ENCODE peak calls at places on chromosomes 7 and 10, in five cellular contexts. J is AG10803, T is GM23248, Q is neuronal stem cell, I is heart right ventricle. N is an unnamed sample.

GRCh38 chr7:50679218-50680007 is 103.3 kb downstream of the GRB10 start:
- DNase-seq in J (peak), Q (no peak), T (peak), I (no peak), N (no peak)

GRCh38 chr10:19043431-19043830 is 5.2 kb upstream of the MALRD1 start:
- DNase-seq in J (no peak), T (no peak), I (no peak), Q (no peak), N (no peak)

GRCh38 chr7:129456421-129456820 is 22.2 kb downstream of the STRIP2 start:
- DNase-seq in I (no peak), Q (no peak), J (no peak), T (no peak), N (no peak)

GRCh38 chr10:48899781-48900180 is 39.9 kb downstream of the LRRC18 start:
- DNase-seq in J (no peak), T (no peak), I (no peak), Q (no peak), N (no peak)

GRCh38 chr7:81725496-81726117 is 44.2 kb downstream of the HGF start:
- DNase-seq in I (peak), Q (no peak), T (peak), J (peak), N (no peak)

GRCh38 chr10:14306201-14306600 is 24.5 kb downstream of the FRMD4A start:
- DNase-seq in Q (no peak), J (no peak), T (no peak), I (no peak), N (no peak)

GRCh38 chr10:24750695-24751094 is 27.0 kb upstream of the ARHGAP21 start:
- DNase-seq in T (no peak), Q (no peak), J (no peak), I (no peak), N (no peak)

GRCh38 chr7:1931248-1931950 is 261.3 kb downstream of the ELFN1 start:
- DNase-seq in J (no peak), T (peak), I (no peak), Q (no peak), N (no peak)

GRCh38 chr7:46664458-46664857 is 743.4 kb upstream of the IGFBP3 start:
- DNase-seq in J (no peak), T (no peak), Q (no peak), I (no peak), N (no peak)

GRCh38 chr7:150903627-150904026 is 51.3 kb downstream of the AOC1 start:
- DNase-seq in I (peak), Q (no peak), J (peak), T (peak), N (peak)

GRCh38 chr7:65379318-65379717 is 5.7 kb downstream of the ZNF92 start:
- DNase-seq in T (no peak), Q (no peak), J (peak), I (no peak), N (no peak)

GRCh38 chr10:34727595-34728033 is 87.5 kb downstream of the PARD3 start:
- DNase-seq in T (no peak), Q (no peak), J (peak), I (no peak), N (no peak)

GRCh38 chr10:44650576-44651394 is 260.4 kb upstream of the TMEM72 start:
- DNase-seq in I (no peak), Q (no peak), J (peak), T (peak), N (no peak)

DNA sequence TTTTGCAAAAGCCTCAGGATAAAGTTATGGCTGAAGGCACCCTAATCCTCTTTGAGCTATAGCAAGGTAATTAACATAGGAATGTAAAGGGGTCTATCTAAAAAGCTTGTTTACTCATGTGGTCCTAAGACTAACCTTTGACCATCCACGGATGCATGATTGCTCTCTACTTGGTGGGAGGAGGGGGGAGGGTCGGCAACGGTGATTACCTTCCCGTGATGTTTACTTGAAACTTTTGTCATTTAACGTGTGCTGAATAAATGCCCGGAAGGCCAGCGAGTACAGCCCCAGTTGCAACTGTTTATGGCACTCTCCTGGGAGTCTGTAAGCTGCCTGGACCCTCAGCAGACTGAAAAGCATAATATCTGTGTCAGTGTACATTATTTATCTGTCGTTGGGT is 78.9 kb upstream of the GPR22 start:
- DNase-seq in Q (no peak), J (no peak), T (no peak), I (no peak), N (no peak)
- H3K4me3 ChIP-seq in Q (no peak), J (no peak), T (no peak), I (no peak), N (no peak)

DNA sequence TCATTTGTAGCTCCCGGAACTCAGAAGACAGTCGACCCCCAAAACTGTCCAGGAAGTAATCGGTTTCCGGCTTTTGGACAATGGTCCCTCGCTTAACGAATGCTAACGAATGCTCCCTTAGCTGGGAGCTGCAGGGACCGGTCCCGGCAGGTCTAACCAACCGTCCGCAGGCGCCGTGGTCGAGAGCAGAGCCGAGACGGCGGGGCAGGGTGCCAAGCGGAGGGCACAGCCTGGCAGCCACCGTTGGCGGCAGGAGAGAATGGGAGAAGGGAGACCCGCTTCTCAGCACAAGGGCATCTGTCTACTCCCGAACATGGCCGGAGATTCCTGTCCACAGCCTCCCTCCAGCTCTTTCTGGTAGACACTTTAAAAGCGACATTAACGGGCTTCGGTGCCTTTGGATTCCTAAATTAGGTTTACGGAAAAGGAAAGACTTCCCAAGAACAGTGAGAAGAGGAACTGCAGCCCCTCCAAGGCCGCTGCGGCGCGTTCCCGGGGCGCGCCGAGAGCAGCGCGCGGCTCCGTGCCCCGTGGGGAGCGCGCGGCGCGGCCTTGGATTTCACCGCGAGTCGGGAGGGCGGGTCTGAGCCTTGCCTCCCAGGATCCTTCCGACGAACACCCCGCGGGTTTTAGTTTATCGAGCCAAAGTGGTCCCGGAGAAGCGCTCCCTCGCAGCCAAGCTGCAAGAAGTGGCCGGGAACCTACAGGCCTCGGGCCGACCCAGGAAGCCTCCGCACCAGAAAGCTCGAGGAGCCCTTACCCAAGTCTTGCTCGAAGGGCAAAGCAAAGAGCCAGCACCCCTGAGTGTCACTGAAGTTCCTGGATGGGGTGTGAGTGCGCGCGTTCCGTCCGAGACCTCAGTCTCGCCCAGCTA is 3.6 kb upstream of the TBX20 start:
- DNase-seq in I (no peak), J (no peak), T (no peak), Q (no peak), N (no peak)
- H3K4me3 ChIP-seq in I (peak), J (no peak), T (no peak), Q (peak), N (no peak)

DNA sequence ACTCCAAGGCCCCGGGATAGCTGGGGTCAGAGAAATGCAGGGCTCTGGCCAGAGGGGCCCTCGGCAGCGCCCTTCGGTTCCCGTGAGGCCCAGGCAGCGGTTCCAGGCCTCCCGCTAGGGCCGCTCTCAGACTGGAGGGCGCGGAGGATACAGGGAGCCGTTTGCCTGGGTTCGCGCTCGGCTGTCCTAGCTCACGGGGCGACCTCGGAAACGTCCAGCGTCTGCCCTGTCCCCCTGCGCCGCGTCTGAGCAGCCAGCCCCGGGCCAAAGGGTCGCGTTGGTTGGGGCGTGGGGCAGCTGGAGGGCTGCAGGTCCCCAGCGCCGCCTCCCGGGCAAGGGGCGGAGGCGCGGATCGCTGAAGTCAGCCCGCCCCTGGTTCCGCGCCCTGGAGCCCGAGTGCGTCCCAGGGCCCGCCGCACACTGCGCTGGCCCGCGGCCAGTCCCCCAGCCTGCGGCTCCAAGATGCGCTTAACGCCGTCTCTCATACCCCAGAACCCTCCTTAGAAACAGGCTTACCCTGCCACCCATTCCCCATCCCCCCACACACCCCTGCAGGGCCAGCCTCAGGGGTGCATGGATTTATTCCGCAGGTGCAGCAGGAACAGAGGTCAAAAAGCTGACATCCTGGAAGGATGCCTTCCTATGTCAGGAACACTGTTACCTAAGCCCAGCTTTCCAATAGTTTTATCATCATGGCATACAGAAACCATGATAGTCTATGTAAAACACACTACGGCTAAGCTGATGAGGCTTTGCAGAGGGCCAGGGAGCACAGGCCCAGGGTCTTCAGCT is 22.1 kb upstream of the OPN4 start:
- DNase-seq in J (peak), Q (peak), I (peak), T (peak), N (no peak)
- H3K4me3 ChIP-seq in J (peak), Q (peak), I (no peak), T (peak), N (peak)

GRCh38 chr10:122461729-122462532 is 578 bp downstream of the HTRA1 start:
- DNase-seq in I (no peak), T (peak), J (no peak), Q (no peak), N (no peak)

GRCh38 chr10:122459586-122460273 is 1.6 kb upstream of the HTRA1 start:
- DNase-seq in T (peak), Q (no peak), I (no peak), J (peak), N (no peak)

GRCh38 chr10:122460891-122461293 is 461 bp upstream of the HTRA1 start:
- DNase-seq in I (no peak), Q (no peak), T (peak), J (no peak), N (no peak)

GRCh38 chr10:122462533-122463465 is 1.4 kb downstream of the HTRA1 start:
- DNase-seq in Q (no peak), I (peak), T (peak), J (peak), N (no peak)

GRCh38 chr10:122461367-122461728 is at the start of gene HTRA1:
- DNase-seq in Q (peak), I (peak), J (peak), T (peak), N (no peak)
- H3K4me3 ChIP-seq in Q (peak), I (peak), J (peak), T (peak), N (peak)

GRCh38 chr10:5534051-5534821 is 9.5 kb downstream of the CALML3 start:
- DNase-seq in T (no peak), J (no peak), I (no peak), Q (no peak), N (no peak)

GRCh38 chr10:5532618-5533097 is 7.9 kb downstream of the CALML3 start:
- DNase-seq in T (peak), I (no peak), J (no peak), Q (no peak), N (no peak)

GRCh38 chr10:5533098-5533731 is 8.5 kb downstream of the CALML3 start:
- DNase-seq in I (no peak), Q (no peak), T (no peak), J (no peak), N (no peak)

GRCh38 chr10:5536486-5536885 is 11.7 kb downstream of the CALML3 start:
- DNase-seq in Q (no peak), J (no peak), T (no peak), I (no peak), N (no peak)

DNA sequence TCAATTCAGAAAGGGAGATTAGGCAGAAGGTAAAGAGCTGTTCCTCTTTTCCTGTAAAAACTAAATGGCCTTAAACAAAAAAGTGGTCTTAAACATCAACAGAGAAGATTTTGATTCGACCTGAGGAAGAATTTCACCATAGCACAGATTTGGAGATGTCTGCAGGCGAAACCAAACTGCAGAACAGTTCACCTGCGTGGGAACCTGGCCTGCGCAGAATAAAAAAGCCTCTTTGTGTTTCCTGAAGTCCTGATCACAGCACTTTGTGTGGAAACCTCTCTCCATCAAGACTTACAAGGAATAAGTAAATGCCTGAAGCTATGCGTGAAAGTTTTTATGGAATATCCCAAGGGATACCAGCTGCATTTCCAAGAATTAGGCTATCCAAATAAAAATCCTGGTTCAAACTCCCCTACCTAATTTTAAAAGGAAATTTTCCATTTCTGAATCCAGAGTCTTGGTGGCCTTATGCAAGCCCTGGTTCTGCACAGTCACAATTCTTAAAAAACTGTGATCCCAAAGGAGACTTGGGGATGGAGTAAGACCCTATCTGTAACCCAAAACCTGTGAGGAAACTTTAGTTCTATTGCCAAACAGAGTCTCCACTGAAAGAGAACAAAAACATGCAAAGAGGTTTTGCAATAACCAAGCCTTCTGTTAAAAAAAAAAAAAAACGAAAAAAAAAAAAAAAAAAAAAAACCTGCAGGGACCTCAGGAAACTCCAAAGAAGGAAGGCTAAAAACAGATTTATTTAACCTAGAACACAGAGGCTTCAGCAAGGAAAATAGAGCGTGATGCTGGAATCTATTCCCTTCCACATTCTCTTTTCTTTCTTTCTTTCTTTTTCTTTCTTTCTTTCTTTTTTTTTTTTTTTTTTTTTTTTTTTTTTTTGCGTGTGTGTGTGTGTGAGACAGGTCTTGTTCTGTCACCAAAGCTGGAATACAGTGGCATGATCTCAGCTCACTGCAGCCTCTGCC is 10.4 kb downstream of the CALML3 start:
- DNase-seq in I (no peak), J (peak), Q (no peak), T (peak), N (no peak)
- H3K4me3 ChIP-seq in I (no peak), J (no peak), Q (no peak), T (no peak), N (no peak)

GRCh38 chr7:92623544-92623943 is 33.4 kb upstream of the FAM133B start:
- DNase-seq in T (no peak), I (no peak), J (no peak), Q (no peak), N (no peak)
- H3K4me3 ChIP-seq in T (no peak), I (no peak), J (no peak), Q (no peak), N (no peak)

DNA sequence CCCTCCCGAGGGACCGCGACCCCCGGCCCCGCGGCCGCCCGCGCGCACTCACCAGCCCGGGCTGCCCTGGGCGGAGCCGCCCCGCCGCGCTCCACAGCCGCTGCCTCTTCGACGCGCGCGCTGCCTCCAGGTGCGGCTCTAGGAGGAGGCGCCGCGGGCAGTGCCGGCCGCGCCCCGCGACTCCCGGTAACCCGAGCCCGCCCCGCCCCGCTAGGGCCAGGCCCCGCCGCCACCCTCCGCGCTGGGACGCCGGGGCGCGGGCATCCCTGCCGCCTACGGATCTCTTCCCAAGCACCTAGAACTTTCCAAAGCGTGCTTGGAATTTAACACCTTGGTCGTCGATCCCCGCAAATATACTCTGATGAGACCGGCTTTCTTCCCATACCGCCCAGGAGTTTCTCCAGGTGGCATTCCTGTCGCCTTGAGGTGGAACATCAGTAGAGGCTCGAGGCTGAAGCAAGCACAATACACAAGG is at the start of gene SLC26A5:
- DNase-seq in J (no peak), T (peak), I (no peak), Q (peak), N (no peak)
- H3K4me3 ChIP-seq in J (peak), T (peak), I (no peak), Q (peak), N (peak)

DNA sequence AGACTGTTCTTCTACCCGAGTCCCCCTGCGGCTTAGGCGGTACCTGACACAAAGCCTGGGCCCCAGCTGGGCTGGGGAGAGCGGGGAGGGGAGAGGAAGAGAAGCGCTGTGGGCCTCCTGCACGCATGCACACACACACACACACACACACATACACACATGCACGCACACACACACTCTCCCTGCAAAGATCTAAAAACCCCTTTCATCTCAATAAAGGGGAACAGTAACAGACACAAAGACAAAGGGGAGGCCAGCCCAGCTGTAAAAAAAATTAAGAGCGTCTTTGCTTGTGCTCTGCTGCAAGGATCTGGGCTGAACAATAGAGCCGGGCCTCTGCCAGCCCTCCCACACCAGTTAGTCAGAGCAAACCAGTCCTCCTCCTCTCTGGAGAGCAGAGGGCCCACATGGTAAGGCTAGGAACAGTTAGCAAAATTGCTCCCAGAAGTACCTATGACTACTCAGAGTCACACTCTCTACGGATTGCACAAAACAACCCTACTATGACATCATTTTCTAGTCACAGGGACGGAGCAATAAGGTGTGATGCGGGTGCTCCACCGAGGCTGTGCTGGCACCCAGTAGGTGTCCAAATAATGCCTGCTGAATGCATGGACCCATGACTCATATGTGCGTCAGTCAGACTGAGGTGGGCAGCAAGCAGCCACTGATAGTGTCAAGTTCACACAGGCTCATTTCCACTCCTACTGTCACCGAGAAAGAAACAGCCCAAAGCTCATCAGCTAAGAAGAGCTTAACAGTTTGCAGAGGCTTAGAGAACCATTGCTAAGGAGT is 9.2 kb downstream of the ITPRIP start:
- DNase-seq in T (peak), J (peak), Q (peak), I (peak), N (peak)
- H3K4me3 ChIP-seq in T (peak), J (peak), Q (no peak), I (no peak), N (no peak)